ENCODE peak calls at places on chromosomes 4 and X, in seven cellular contexts. R is spleen, A is stomach, U is PC-9, S is heart right ventricle, M is bronchial epithelial cell, J is cardiac fibroblast. D is an unnamed sample.

GRCh38 chr4:154329268-154329858 is 162.2 kb downstream of the DCHS2 start:
- DNase-seq in A (no peak), S (no peak), J (peak), M (peak), U (no peak), R (no peak), D (peak)

GRCh38 chrX:69231903-69232302 is 66.7 kb upstream of the PJA1 start:
- DNase-seq in U (no peak), J (peak), S (no peak), R (no peak), A (no peak), M (peak), D (no peak)

GRCh38 chr4:8329560-8329858 is 60.0 kb downstream of the HTRA3 start:
- DNase-seq in M (no peak), U (no peak), J (no peak), S (no peak), R (peak), A (no peak), D (no peak)

GRCh38 chrX:11214346-11215190 is 78.6 kb upstream of the AMELX start:
- DNase-seq in S (no peak), M (no peak), J (no peak), U (no peak), A (no peak), R (peak), D (no peak)

GRCh38 chr4:39464886-39465501 is 6.1 kb downstream of the LIAS start:
- DNase-seq in S (no peak), U (no peak), M (peak), R (no peak), A (no peak), J (peak), D (peak)

GRCh38 chr4:162403956-162404355 is 240.2 kb upstream of the FSTL5 start:
- DNase-seq in J (no peak), R (no peak), A (no peak), S (no peak), U (no peak), M (no peak), D (no peak)

GRCh38 chr4:6938237-6938636 is 28.6 kb downstream of the TBC1D14 start:
- DNase-seq in S (peak), J (no peak), M (no peak), A (no peak), R (peak), U (no peak), D (no peak)

GRCh38 chrX:74119016-74119910 is 184.7 kb upstream of the ZCCHC13 start:
- DNase-seq in S (no peak), U (peak), M (peak), J (peak), A (no peak), R (no peak), D (peak)

GRCh38 chr4:78136109-78137081 is 79.3 kb downstream of the FRAS1 start:
- DNase-seq in S (no peak), M (no peak), A (no peak), U (no peak), J (no peak), R (no peak), D (no peak)

GRCh38 chr4:182929296-182929695 is 12.1 kb upstream of the DCTD start:
- DNase-seq in U (no peak), J (peak), M (peak), S (no peak), R (no peak), A (no peak), D (peak)

GRCh38 chr4:158722291-158722916 is 792 bp downstream of the PPID start:
- DNase-seq in S (no peak), R (no peak), A (no peak), M (peak), U (no peak), J (peak), D (peak)

GRCh38 chr4:67204441-67204840 is 340.9 kb downstream of the CENPC start:
- DNase-seq in A (no peak), S (no peak), J (no peak), R (no peak), M (no peak), U (no peak), D (no peak)

GRCh38 chrX:15947648-15948317 is 93.2 kb upstream of the AP1S2 start:
- DNase-seq in M (peak), S (no peak), J (peak), U (no peak), A (no peak), R (no peak), D (peak)

GRCh38 chr4:83171640-83172039 is 57.1 kb upstream of the PLAC8 start:
- DNase-seq in M (no peak), R (no peak), S (no peak), A (no peak), U (no peak), J (peak), D (no peak)

GRCh38 chr4:77433102-77433733 is 172.4 kb upstream of the CXCL13 start:
- DNase-seq in J (peak), A (no peak), M (peak), R (no peak), S (no peak), U (peak), D (peak)

GRCh38 chr4:89836897-89837384 is at the start of gene SNCA:
- DNase-seq in R (peak), A (peak), U (no peak), S (peak), J (peak), M (peak), D (peak)

GRCh38 chr4:119493419-119493818 is 135.2 kb downstream of the PDE5A start:
- DNase-seq in U (no peak), A (no peak), J (peak), M (peak), S (no peak), R (no peak), D (peak)

DNA sequence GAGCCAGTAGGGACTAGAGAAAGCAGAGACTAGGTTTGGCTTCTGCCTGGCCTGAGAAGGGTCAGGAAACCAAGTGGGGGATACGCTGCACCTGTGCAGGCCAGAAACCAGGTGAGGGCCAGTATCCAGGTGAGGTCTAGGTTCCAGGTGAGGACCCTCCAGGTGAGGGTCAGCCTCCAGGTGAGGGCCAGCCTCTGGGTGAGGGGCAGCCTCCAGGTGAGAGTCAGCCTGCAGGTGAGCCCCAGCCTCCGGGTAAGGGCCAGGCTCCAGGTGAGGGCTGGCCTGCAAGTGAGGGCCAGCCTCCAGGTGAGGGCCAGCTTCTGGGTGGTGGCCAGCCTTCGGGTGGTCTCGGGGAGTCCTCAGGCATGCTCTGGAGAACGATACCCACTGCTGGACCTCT is 238.8 kb downstream of the USP46 start:
- DNase-seq in M (no peak), R (no peak), U (no peak), J (no peak), S (no peak), A (no peak), D (no peak)
- H3K4me3 ChIP-seq in M (no peak), R (no peak), U (no peak), J (no peak), S (no peak), A (no peak), D (no peak)

DNA sequence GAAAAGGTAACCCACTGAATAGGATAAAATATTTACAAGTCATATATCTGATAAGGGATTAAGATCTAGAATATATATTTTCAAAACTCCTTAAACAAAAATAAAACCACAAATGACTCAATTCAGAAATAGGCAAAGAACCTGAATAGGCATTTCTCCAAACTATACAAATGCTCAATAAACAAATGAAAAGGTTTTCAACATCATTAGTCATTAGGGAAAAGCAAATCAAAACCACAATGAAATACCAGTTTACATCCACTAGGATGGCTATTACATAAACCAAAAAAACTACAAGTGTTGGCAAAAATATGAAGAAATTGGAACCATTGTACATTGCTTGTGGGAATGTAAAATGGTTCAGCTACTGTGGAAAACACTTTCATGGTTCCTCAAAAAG is 167.0 kb upstream of the GALNT7 start:
- DNase-seq in J (peak), A (no peak), S (no peak), R (no peak), M (peak), U (peak), D (peak)
- TF ChIP-seq CTCF in J (peak), A (no peak), S (no peak), R (no peak), M (no peak), U (no peak), D (no peak)

GRCh38 chrX:13265549-13266132 is 54.2 kb downstream of the ATXN3L start:
- DNase-seq in A (no peak), U (no peak), J (no peak), M (no peak), S (no peak), R (no peak), D (no peak)
- H3K4me3 ChIP-seq in A (no peak), U (no peak), J (no peak), M (no peak), S (no peak), R (no peak), D (no peak)

GRCh38 chrX:150361070-150361776 is 1.9 kb upstream of the MAMLD1 start:
- DNase-seq in U (no peak), M (no peak), A (no peak), J (no peak), S (peak), R (peak), D (peak)
- TF ChIP-seq CTCF in U (no peak), M (peak), A (no peak), J (no peak), S (no peak), R (no peak), D (peak)

DNA sequence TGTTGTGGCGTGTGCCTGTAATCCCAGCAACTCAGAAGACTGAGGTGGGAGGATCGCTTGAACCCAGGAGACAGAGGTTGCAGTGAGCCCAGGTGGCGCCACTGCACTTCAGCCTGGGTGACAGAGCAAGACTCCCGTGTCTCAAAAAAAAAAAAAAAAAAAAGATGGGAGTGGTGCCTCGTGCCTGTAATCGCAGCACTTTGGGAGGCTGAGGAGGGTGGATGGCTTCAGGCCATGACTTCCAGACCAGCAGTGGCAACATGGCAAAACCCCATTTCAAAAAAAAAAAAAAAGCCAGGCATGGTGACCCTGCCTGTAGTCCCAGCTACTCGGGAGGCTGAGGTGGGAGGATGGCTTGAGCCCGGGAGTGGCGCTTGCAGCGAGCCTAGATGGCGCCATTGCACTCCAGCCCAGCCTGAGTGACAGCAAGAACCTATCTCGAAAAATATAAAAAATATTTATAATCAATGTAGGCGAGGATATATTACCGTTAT is 27.0 kb downstream of the EIF2S3 start:
- DNase-seq in S (peak), U (peak), M (peak), R (peak), J (peak), A (peak), D (peak)
- H3K4me3 ChIP-seq in S (no peak), U (no peak), M (no peak), R (no peak), J (no peak), A (no peak), D (peak)

DNA sequence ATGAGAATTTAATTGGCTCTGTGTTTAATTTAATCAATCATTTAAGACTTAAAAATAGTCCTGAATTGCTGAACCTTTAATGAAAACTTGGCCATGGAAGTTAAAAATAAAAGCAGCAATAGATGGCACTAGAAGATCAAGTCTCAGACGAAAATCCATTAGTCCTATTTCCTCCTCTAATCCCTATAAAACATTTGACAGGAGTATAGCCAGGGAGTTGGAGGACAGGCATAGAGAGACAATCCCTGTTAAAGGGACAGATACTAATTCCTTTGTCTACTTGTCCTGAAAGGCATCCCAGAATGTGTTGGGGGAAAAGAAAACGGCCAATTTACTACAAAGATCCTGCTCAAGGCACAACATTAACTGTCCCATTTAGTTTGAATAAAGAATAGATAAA is 276.3 kb upstream of the TACR3 start:
- DNase-seq in U (no peak), S (no peak), A (no peak), R (no peak), M (peak), J (no peak), D (peak)
- TF ChIP-seq CTCF in U (no peak), S (no peak), A (no peak), R (no peak), M (no peak), J (no peak), D (no peak)

GRCh38 chrX:47619486-47620302 is at the start of gene SYN1:
- DNase-seq in R (peak), M (peak), A (peak), S (peak), U (no peak), J (peak), D (peak)
- H3K4me3 ChIP-seq in R (peak), M (peak), A (peak), S (peak), U (no peak), J (peak), D (peak)

D was measured in choroid plexus epithelial cell.